ENCODE peak calls at places on chromosomes 16 and 17, in seven cellular contexts. C, L, X, K, A, B and Z are unnamed samples.

GRCh38 chr16:71916397-71916920 is 21.1 kb downstream of the IST1 start:
- DNase-seq in X (no peak), C (no peak), L (no peak), B (no peak), A (no peak), K (no peak), Z (no peak)

GRCh38 chr16:30491744-30492308 is 19.3 kb downstream of the ITGAL start:
- DNase-seq in B (no peak), X (no peak), A (peak; percentile 17), L (no peak), K (peak; percentile 81), C (no peak), Z (no peak)

GRCh38 chr16:14476183-14476582 is 153.9 kb downstream of the PARN start:
- DNase-seq in B (no peak), X (no peak), K (no peak), C (no peak), A (no peak), L (no peak), Z (no peak)

GRCh38 chr16:50338371-50339231 is 30.2 kb downstream of the BRD7 start:
- DNase-seq in C (no peak), L (no peak), A (no peak), B (no peak), X (no peak), K (no peak), Z (no peak)

GRCh38 chr16:26019885-26020284 is 328.1 kb downstream of the HS3ST4 start:
- DNase-seq in C (no peak), K (no peak), X (no peak), A (no peak), B (no peak), L (no peak), Z (no peak)

GRCh38 chr17:40687106-40687505 is 16.4 kb downstream of the KRT24 start:
- DNase-seq in L (no peak), C (no peak), K (no peak), B (no peak), A (no peak), X (no peak), Z (peak; percentile 36)

GRCh38 chr16:86993426-86994110 is 323.6 kb downstream of the C16orf95 start:
- DNase-seq in L (no peak), A (no peak), C (no peak), K (no peak), X (peak; percentile 8), B (no peak), Z (no peak)

GRCh38 chr16:70563571-70563970 is 40.0 kb downstream of the SF3B3 start:
- DNase-seq in C (no peak), X (no peak), K (no peak), B (no peak), L (no peak), A (no peak), Z (no peak)

GRCh38 chr17:63434951-63435571 is 11.0 kb downstream of the CYB561 start:
- DNase-seq in X (no peak), K (peak; percentile 90), L (no peak), B (no peak), C (no peak), A (peak; percentile 83), Z (no peak)

GRCh38 chr17:15447928-15448579 is 19.4 kb downstream of the CDRT4 start:
- DNase-seq in K (no peak), B (no peak), C (no peak), X (no peak), L (no peak), A (no peak), Z (no peak)

GRCh38 chr17:57257911-57258885 is 1.9 kb downstream of the MSI2 start:
- DNase-seq in C (no peak), B (no peak), K (no peak), A (no peak), L (no peak), X (no peak), Z (no peak)

GRCh38 chr16:85652431-85653221 is 36.1 kb downstream of the GINS2 start:
- DNase-seq in B (peak; percentile 35), C (no peak), K (no peak), X (peak; percentile 80), L (no peak), A (no peak), Z (peak; percentile 44)

GRCh38 chr17:63102034-63102433 is 136.0 kb downstream of the TANC2 start:
- DNase-seq in A (no peak), B (no peak), C (no peak), K (no peak), X (no peak), L (no peak), Z (no peak)

GRCh38 chr17:59149051-59149450 is 5.9 kb downstream of the SKA2 start:
- DNase-seq in C (no peak), L (no peak), X (no peak), K (no peak), B (no peak), A (no peak), Z (no peak)

GRCh38 chr16:397736-398332 is 835 bp downstream of the NME4 start:
- DNase-seq in C (no peak), B (peak; percentile 80), L (peak; percentile 63), A (peak; percentile 73), K (no peak), X (peak; percentile 89), Z (no peak)

GRCh38 chr16:87074635-87075318 is 242.4 kb downstream of the C16orf95 start:
- DNase-seq in L (no peak), X (peak; percentile 67), K (no peak), B (no peak), C (no peak), A (no peak), Z (no peak)

GRCh38 chr16:21175397-21175796 is 16.9 kb downstream of the LDAF1 start:
- DNase-seq in C (no peak), B (no peak), A (no peak), X (no peak), L (no peak), K (no peak), Z (peak; percentile 90)

GRCh38 chr16:1662543-1662942 is 15.5 kb upstream of the JPT2 start:
- DNase-seq in K (no peak), A (no peak), C (no peak), L (no peak), B (no peak), X (no peak), Z (no peak)

GRCh38 chr17:68591583-68591982 is 9.6 kb downstream of the FAM20A start:
- DNase-seq in X (no peak), L (no peak), A (peak; percentile 29), B (peak; percentile 75), C (no peak), K (no peak), Z (no peak)

GRCh38 chr17:8384801-8385335 is 1.9 kb upstream of the RPL26 start:
- DNase-seq in L (no peak), C (no peak), A (no peak), K (peak; percentile 31), X (no peak), B (no peak), Z (no peak)

GRCh38 chr16:8929086-8929748 is 34.5 kb downstream of the USP7 start:
- DNase-seq in B (no peak), X (peak; percentile 74), K (no peak), L (no peak), A (no peak), C (no peak), Z (no peak)

GRCh38 chr17:40121191-40121885 is 433 bp upstream of the MSL1 start:
- DNase-seq in C (no peak), X (no peak), L (no peak), A (peak; percentile 11), K (no peak), B (peak; percentile 54), Z (no peak)

GRCh38 chr17:44314524-44314868 is 6.1 kb downstream of the RUNDC3A start:
- DNase-seq in X (no peak), L (no peak), C (no peak), K (no peak), B (no peak), A (no peak), Z (no peak)

GRCh38 chr17:42665581-42666001 is 6.5 kb downstream of the TUBG2 start:
- DNase-seq in K (no peak), X (no peak), B (no peak), C (no peak), L (no peak), A (no peak), Z (no peak)

GRCh38 chr17:77174928-77175720 is 34.4 kb downstream of the SEC14L1 start:
- DNase-seq in C (no peak), L (no peak), A (no peak), B (no peak), K (no peak), X (no peak), Z (no peak)

GRCh38 chr17:63358111-63358839 is 87.8 kb downstream of the CYB561 start:
- DNase-seq in X (no peak), A (no peak), L (no peak), K (no peak), C (no peak), B (no peak), Z (no peak)

GRCh38 chr17:81234506-81234855 is 4.4 kb downstream of the TEPSIN start:
- DNase-seq in X (no peak), K (no peak), C (no peak), L (no peak), A (no peak), B (no peak), Z (no peak)

GRCh38 chr17:29004081-29004692 is 1.6 kb downstream of the SEZ6 start:
- DNase-seq in A (no peak), L (peak; percentile 8), B (no peak), C (no peak), X (no peak), K (no peak), Z (no peak)

GRCh38 chr17:49998836-49999511 is 4.0 kb upstream of the DLX3 start:
- DNase-seq in X (no peak), C (no peak), L (no peak), K (peak; percentile 2), A (no peak), B (no peak), Z (no peak)

GRCh38 chr17:32349503-32349853 is 479 bp upstream of the ZNF207 start:
- DNase-seq in X (no peak), A (peak; percentile 15), K (no peak), B (peak; percentile 15), L (no peak), C (no peak), Z (no peak)

GRCh38 chr17:67559381-67559966 is 158.3 kb upstream of the NOL11 start:
- DNase-seq in A (no peak), C (no peak), X (no peak), K (no peak), L (no peak), B (no peak), Z (no peak)

GRCh38 chr17:38674013-38674748 is 576 bp downstream of the EPOP start:
- DNase-seq in C (no peak), K (no peak), A (no peak), L (no peak), X (no peak), B (peak; percentile 45), Z (no peak)

GRCh38 chr17:7308625-7309433 is 1.4 kb downstream of the EIF5A start:
- DNase-seq in C (no peak), L (peak; percentile 74), X (peak; percentile 69), K (peak; percentile 59), A (peak; percentile 86), B (peak; percentile 77), Z (no peak)

GRCh38 chr16:55875273-55875672 is at the start of gene CES5A:
- DNase-seq in A (no peak), X (no peak), B (no peak), L (no peak), C (no peak), K (no peak), Z (no peak)

GRCh38 chr17:80930335-80931040 is 61.2 kb upstream of the CHMP6 start:
- DNase-seq in A (no peak), X (no peak), C (no peak), K (no peak), B (no peak), L (no peak), Z (no peak)

GRCh38 chr17:73371285-73371684 is 59.5 kb upstream of the CDC42EP4 start:
- DNase-seq in L (no peak), X (no peak), B (no peak), K (peak; percentile 40), C (no peak), A (no peak), Z (no peak)

GRCh38 chr17:80408872-80409271 is 6.1 kb upstream of the ENDOV start:
- DNase-seq in B (no peak), K (no peak), X (no peak), C (no peak), L (no peak), A (no peak), Z (no peak)

GRCh38 chr17:35373532-35373983 is at the start of gene SLFN11:
- DNase-seq in K (peak; percentile 83), L (peak; percentile 63), C (peak; percentile 84), B (no peak), X (peak; percentile 19), A (peak; percentile 92), Z (no peak)